ENCODE peak calls at places on chromosomes 4 and X, in seven cellular contexts. X is H9; J is stimulated activated CD4-positive, alpha-beta T cell treated with anti-CD3 and anti-CD28 coated beads, Interleukin-2, amount 100 ng/mL, for 48 hours; B is NCI-H1694; G is AG20443; A is H7; L is fibroblast of the aortic adventitia. N is an unnamed sample.

GRCh38 chr4:38894340-38894982 is 26.9 kb downstream of the FAM114A1 start:
- DNase-seq in L (no peak), A (no peak), X (no peak), B (no peak), G (no peak), J (no peak), N (no peak)

GRCh38 chr4:159162576-159162975 is 59.7 kb downstream of the RAPGEF2 start:
- DNase-seq in A (no peak), L (no peak), J (no peak), G (no peak), X (no peak), B (no peak), N (no peak)

GRCh38 chr4:29717658-29718057 is 1002.5 kb upstream of the PCDH7 start:
- DNase-seq in A (no peak), B (no peak), G (no peak), X (no peak), J (no peak), L (no peak), N (peak; percentile 65)

GRCh38 chr4:97910005-97910404 is 233.3 kb downstream of the STPG2 start:
- DNase-seq in A (peak; percentile 56), B (no peak), G (no peak), X (peak; percentile 56), J (no peak), L (no peak), N (no peak)

GRCh38 chr4:139085141-139085540 is 69.6 kb downstream of the NOCT start:
- DNase-seq in J (no peak), A (no peak), X (no peak), L (peak; percentile 50), B (no peak), G (no peak), N (peak; percentile 6)

GRCh38 chrX:106752101-106752678 is 25.7 kb downstream of the RNF128 start:
- DNase-seq in B (no peak), G (no peak), L (no peak), J (no peak), A (no peak), X (peak; percentile 29), N (no peak)

GRCh38 chr4:704198-704891 is 1.3 kb upstream of the PCGF3 start:
- DNase-seq in X (no peak), J (no peak), B (no peak), L (no peak), A (no peak), G (no peak), N (no peak)

GRCh38 chr4:89413518-89413917 is 105.9 kb upstream of the GPRIN3 start:
- DNase-seq in G (no peak), B (no peak), J (no peak), X (no peak), L (no peak), A (no peak), N (no peak)

GRCh38 chr4:42454755-42455154 is 57.5 kb downstream of the SHISA3 start:
- DNase-seq in G (no peak), J (no peak), L (no peak), B (no peak), A (no peak), X (no peak), N (no peak)

GRCh38 chr4:528296-528695 is 29.3 kb downstream of the PIGG start:
- DNase-seq in L (no peak), G (no peak), B (no peak), A (no peak), J (no peak), X (no peak), N (no peak)

GRCh38 chr4:4671774-4672349 is 130.0 kb upstream of the STX18 start:
- DNase-seq in X (no peak), J (no peak), A (no peak), L (no peak), G (no peak), B (no peak), N (no peak)

GRCh38 chrX:74906427-74906826 is 18.8 kb downstream of the NEXMIF start:
- DNase-seq in J (no peak), G (no peak), A (no peak), X (no peak), B (no peak), L (no peak), N (no peak)

GRCh38 chr4:98564847-98565246 is 93.6 kb downstream of the TSPAN5 start:
- DNase-seq in G (no peak), A (no peak), L (no peak), X (no peak), J (no peak), B (no peak), N (no peak)

GRCh38 chr4:1244978-1245471 is 3.9 kb downstream of the CTBP1 start:
- DNase-seq in J (no peak), G (peak; percentile 2), B (no peak), L (no peak), A (peak; percentile 55), X (no peak), N (no peak)

N was measured in HFFc6.